ENCODE peak calls at places on chromosomes 16 and 17, in eight cellular contexts. C is AG09309; X is cardiac fibroblast; I is activated T-helper 2 cell treated with anti-CD3 and anti-CD28 coated beads, Interferon-gamma antibody, Interleukin-2, Interleukin-4, amounts not matched to agents 10 μg/mL and 5 μg/mL and 100 μg/mL, durations not matched to agents 14 hours and 24 hours and 36 hours; U is activated CD4-positive, alpha-beta T cell treated with anti-CD3 and anti-CD28 coated beads, Interleukin-2, amount 50 U/mL, for 1 hour; D is CD4-positive, alpha-beta memory T cell; A is dermis microvascular lymphatic vessel endothelial cell; P is Jurkat, Clone E6-1. L is an unnamed sample.

GRCh38 chr16:87918314-87918713 is 18.0 kb downstream of the CA5A start:
- DNase-seq in C (no peak), X (no peak), I (no peak), U (no peak), D (no peak), A (no peak), P (no peak), L (no peak)

GRCh38 chr17:40556884-40557414 is 8.3 kb downstream of the CCR7 start:
- DNase-seq in C (no peak), X (peak), I (peak), U (no peak), D (no peak), A (no peak), P (no peak), L (peak)

GRCh38 chr16:85151603-85152413 is 39.5 kb upstream of the CIBAR2 start:
- DNase-seq in C (no peak), X (peak), I (no peak), U (no peak), D (no peak), A (no peak), P (no peak), L (no peak)

GRCh38 chr16:9062301-9062700 is 29.1 kb upstream of the HAPSTR1 start:
- DNase-seq in C (no peak), X (no peak), I (no peak), U (no peak), D (no peak), A (no peak), P (no peak), L (no peak)

GRCh38 chr16:57624806-57625500 is 3.5 kb upstream of the ADGRG1 start:
- DNase-seq in C (no peak), X (no peak), I (no peak), U (no peak), D (no peak), A (no peak), P (no peak), L (no peak)

GRCh38 chr17:39634384-39634871 is 2.5 kb upstream of the STARD3 start:
- DNase-seq in C (no peak), X (peak), I (no peak), U (no peak), D (peak), A (peak), P (no peak), L (no peak)

GRCh38 chr17:63382136-63382535 is 64.0 kb downstream of the CYB561 start:
- DNase-seq in C (no peak), X (no peak), I (no peak), U (no peak), D (no peak), A (no peak), P (no peak), L (no peak)

GRCh38 chr16:24906199-24906808 is 60.5 kb downstream of the SLC5A11 start:
- DNase-seq in C (no peak), X (peak), I (no peak), U (no peak), D (no peak), A (peak), P (no peak), L (no peak)

GRCh38 chr16:48365030-48365600 is 20.1 kb downstream of the SIAH1 start:
- DNase-seq in C (no peak), X (no peak), I (no peak), U (no peak), D (no peak), A (no peak), P (no peak), L (no peak)

GRCh38 chr17:65896889-65897288 is 295.0 kb downstream of the CEP112 start:
- DNase-seq in C (no peak), X (no peak), I (no peak), U (no peak), D (no peak), A (no peak), P (no peak), L (no peak)

GRCh38 chr16:4674926-4675530 is 18.3 kb upstream of the NUDT16L1 start:
- DNase-seq in C (no peak), X (no peak), I (no peak), U (no peak), D (no peak), A (no peak), P (no peak), L (no peak)

GRCh38 chr16:74608944-74609343 is 2.0 kb upstream of the GLG1 start:
- DNase-seq in C (no peak), X (no peak), I (peak), U (peak), D (peak), A (no peak), P (peak), L (no peak)

GRCh38 chr16:52191533-52192134 is 355.3 kb downstream of the TOX3 start:
- DNase-seq in C (peak), X (peak), I (peak), U (peak), D (peak), A (peak), P (peak), L (peak)

GRCh38 chr17:74960739-74961342 is 11.7 kb downstream of the HID1 start:
- DNase-seq in C (no peak), X (peak), I (no peak), U (peak), D (peak), A (no peak), P (peak), L (peak)

GRCh38 chr16:54633943-54634362 is 296.7 kb upstream of the IRX5 start:
- DNase-seq in C (no peak), X (peak), I (no peak), U (no peak), D (no peak), A (no peak), P (peak), L (peak)

GRCh38 chr17:47279062-47279801 is 25.6 kb downstream of the ITGB3 start:
- DNase-seq in C (peak), X (peak), I (no peak), U (no peak), D (no peak), A (no peak), P (no peak), L (no peak)

GRCh38 chr17:19354123-19354522 is 8.4 kb downstream of the B9D1 start:
- DNase-seq in C (peak), X (peak), I (no peak), U (no peak), D (no peak), A (no peak), P (no peak), L (no peak)

GRCh38 chr16:85355515-85355837 is 243.2 kb upstream of the CIBAR2 start:
- DNase-seq in C (no peak), X (no peak), I (no peak), U (no peak), D (no peak), A (no peak), P (no peak), L (no peak)

GRCh38 chr16:54927125-54928015 is 3.3 kb upstream of the IRX5 start:
- DNase-seq in C (no peak), X (no peak), I (no peak), U (no peak), D (no peak), A (no peak), P (no peak), L (no peak)

GRCh38 chr16:29662729-29663019 is 373 bp upstream of the SPN start:
- DNase-seq in C (no peak), X (no peak), I (no peak), U (no peak), D (peak), A (no peak), P (peak), L (no peak)

GRCh38 chr17:2198917-2199316 is 104.7 kb downstream of the SMG6 start:
- DNase-seq in C (no peak), X (peak), I (no peak), U (no peak), D (no peak), A (no peak), P (no peak), L (no peak)

GRCh38 chr16:86074651-86075487 is 175.9 kb downstream of the IRF8 start:
- DNase-seq in C (no peak), X (no peak), I (no peak), U (no peak), D (no peak), A (peak), P (no peak), L (peak)

GRCh38 chr17:27793168-27793905 is 7.0 kb downstream of the NOS2 start:
- DNase-seq in C (no peak), X (no peak), I (no peak), U (no peak), D (no peak), A (no peak), P (no peak), L (peak)